ENCODE peak calls at places on chromosomes 11 and 22, in four cellular contexts. One of them, this sample, is unnamed.

GRCh38 chr11:7186190-7186589 is 65.5 kb upstream of the SYT9 start:
- DNase-seq in DMS53: no peak
- DNase-seq in aorta: no peak
- DNase-seq in activated CD4-positive, CD25-positive, alpha-beta regulatory T cell treated with anti-CD3 and anti-CD28 coated beads, Interleukin-2, amount 50 U/mL, for 16 hours: no peak
- DNase-seq in this sample: no peak

GRCh38 chr11:72569966-72570892 is 104.0 kb downstream of the PDE2A start:
- DNase-seq in DMS53: no peak
- DNase-seq in aorta: no peak
- DNase-seq in activated CD4-positive, CD25-positive, alpha-beta regulatory T cell treated with anti-CD3 and anti-CD28 coated beads, Interleukin-2, amount 50 U/mL, for 16 hours: no peak
- DNase-seq in this sample: no peak

GRCh38 chr11:75673977-75674582 is 5.2 kb upstream of the MAP6 start:
- DNase-seq in DMS53: peak; percentile 46
- DNase-seq in aorta: no peak
- DNase-seq in activated CD4-positive, CD25-positive, alpha-beta regulatory T cell treated with anti-CD3 and anti-CD28 coated beads, Interleukin-2, amount 50 U/mL, for 16 hours: no peak
- DNase-seq in this sample: no peak

GRCh38 chr11:106668147-106668546 is 350.1 kb downstream of the GUCY1A2 start:
- DNase-seq in DMS53: no peak
- DNase-seq in aorta: no peak
- DNase-seq in activated CD4-positive, CD25-positive, alpha-beta regulatory T cell treated with anti-CD3 and anti-CD28 coated beads, Interleukin-2, amount 50 U/mL, for 16 hours: no peak
- DNase-seq in this sample: no peak

GRCh38 chr11:134362192-134362901 is 30.6 kb downstream of the GLB1L2 start:
- DNase-seq in DMS53: no peak
- DNase-seq in aorta: peak; percentile 69
- DNase-seq in activated CD4-positive, CD25-positive, alpha-beta regulatory T cell treated with anti-CD3 and anti-CD28 coated beads, Interleukin-2, amount 50 U/mL, for 16 hours: no peak
- DNase-seq in this sample: no peak

GRCh38 chr11:61325649-61326414 is 7.1 kb downstream of the DDB1 start:
- DNase-seq in DMS53: no peak
- DNase-seq in aorta: peak; percentile 9
- DNase-seq in activated CD4-positive, CD25-positive, alpha-beta regulatory T cell treated with anti-CD3 and anti-CD28 coated beads, Interleukin-2, amount 50 U/mL, for 16 hours: no peak
- DNase-seq in this sample: no peak

GRCh38 chr11:134536219-134536618 is 124.2 kb upstream of the B3GAT1 start:
- DNase-seq in DMS53: no peak
- DNase-seq in aorta: no peak
- DNase-seq in activated CD4-positive, CD25-positive, alpha-beta regulatory T cell treated with anti-CD3 and anti-CD28 coated beads, Interleukin-2, amount 50 U/mL, for 16 hours: no peak
- DNase-seq in this sample: no peak

GRCh38 chr22:45429424-45429823 is 15.9 kb downstream of the RIBC2 start:
- DNase-seq in DMS53: no peak
- DNase-seq in aorta: peak; percentile 72
- DNase-seq in activated CD4-positive, CD25-positive, alpha-beta regulatory T cell treated with anti-CD3 and anti-CD28 coated beads, Interleukin-2, amount 50 U/mL, for 16 hours: no peak
- DNase-seq in this sample: no peak

GRCh38 chr22:17748555-17749353 is 25.5 kb downstream of the BID start:
- DNase-seq in DMS53: no peak
- DNase-seq in aorta: no peak
- DNase-seq in activated CD4-positive, CD25-positive, alpha-beta regulatory T cell treated with anti-CD3 and anti-CD28 coated beads, Interleukin-2, amount 50 U/mL, for 16 hours: no peak
- DNase-seq in this sample: peak; percentile 67

GRCh38 chr11:72013765-72014711 is 15.3 kb downstream of the IL18BP start:
- DNase-seq in DMS53: no peak
- DNase-seq in aorta: peak; percentile 78
- DNase-seq in activated CD4-positive, CD25-positive, alpha-beta regulatory T cell treated with anti-CD3 and anti-CD28 coated beads, Interleukin-2, amount 50 U/mL, for 16 hours: no peak
- DNase-seq in this sample: no peak

GRCh38 chr22:37626144-37626543 is 13.3 kb upstream of the SH3BP1 start:
- DNase-seq in DMS53: no peak
- DNase-seq in aorta: peak; percentile 91
- DNase-seq in activated CD4-positive, CD25-positive, alpha-beta regulatory T cell treated with anti-CD3 and anti-CD28 coated beads, Interleukin-2, amount 50 U/mL, for 16 hours: no peak
- DNase-seq in this sample: peak; percentile 88

GRCh38 chr22:42324991-42325710 is 54.7 kb upstream of the TCF20 start:
- DNase-seq in DMS53: peak; percentile 42
- DNase-seq in aorta: no peak
- DNase-seq in activated CD4-positive, CD25-positive, alpha-beta regulatory T cell treated with anti-CD3 and anti-CD28 coated beads, Interleukin-2, amount 50 U/mL, for 16 hours: no peak
- DNase-seq in this sample: no peak

GRCh38 chr11:44963071-44963575 is 12.4 kb upstream of the TP53I11 start:
- DNase-seq in DMS53: no peak
- DNase-seq in aorta: no peak
- DNase-seq in activated CD4-positive, CD25-positive, alpha-beta regulatory T cell treated with anti-CD3 and anti-CD28 coated beads, Interleukin-2, amount 50 U/mL, for 16 hours: no peak
- DNase-seq in this sample: peak; percentile 14

GRCh38 chr11:128735935-128736610 is 42.2 kb downstream of the FLI1 start:
- DNase-seq in DMS53: no peak
- DNase-seq in aorta: no peak
- DNase-seq in activated CD4-positive, CD25-positive, alpha-beta regulatory T cell treated with anti-CD3 and anti-CD28 coated beads, Interleukin-2, amount 50 U/mL, for 16 hours: no peak
- DNase-seq in this sample: no peak